ENCODE peak calls at places on chromosomes 7 and 10, in four cellular contexts. J is fibroblast of villous mesenchyme, V is esophagus muscularis mucosa, M is epithelial cell of esophagus. Z is an unnamed sample.
A peak's percentile ranks its signal among the peaks of the same experiment; 100 is the strongest.

GRCh38 chr10:13822475-13822874 is 235.7 kb downstream of the PRPF18 start:
- DNase-seq in J (no peak), M (no peak), V (no peak), Z (no peak)

GRCh38 chr7:98679741-98680140 is 62.7 kb downstream of the NPTX2 start:
- DNase-seq in M (no peak), V (no peak), J (no peak), Z (no peak)

GRCh38 chr10:118953598-118953997 is 75.9 kb upstream of the NANOS1 start:
- DNase-seq in J (no peak), M (no peak), V (peak; percentile 74), Z (no peak)

GRCh38 chr10:131132681-131133080 is 178.8 kb downstream of the TCERG1L start:
- DNase-seq in J (no peak), M (no peak), V (no peak), Z (no peak)

GRCh38 chr10:8331896-8332729 is 277.6 kb downstream of the GATA3 start:
- DNase-seq in M (peak; percentile 71), V (no peak), J (peak; percentile 48), Z (peak; percentile 14)

GRCh38 chr10:90319188-90319914 is 538.5 kb downstream of the HTR7 start:
- DNase-seq in M (peak; percentile 95), J (peak; percentile 81), V (no peak), Z (peak; percentile 95)

GRCh38 chr10:2987185-2987768 is 80.1 kb upstream of the PFKP start:
- DNase-seq in V (no peak), M (no peak), J (no peak), Z (no peak)

GRCh38 chr10:87095241-87095945 is 387 bp downstream of the SHLD2 start:
- DNase-seq in J (peak; percentile 92), V (peak; percentile 94), M (peak; percentile 79), Z (peak; percentile 85)

GRCh38 chr7:46244752-46245151 is 323.7 kb upstream of the IGFBP3 start:
- DNase-seq in J (peak; percentile 51), M (peak; percentile 70), V (no peak), Z (peak; percentile 66)

GRCh38 chr7:55249332-55249731 is 115.8 kb upstream of the LANCL2 start:
- DNase-seq in M (no peak), V (peak; percentile 83), J (peak; percentile 61), Z (peak; percentile 55)

GRCh38 chr10:62093863-62094291 is 174.8 kb downstream of the RTKN2 start:
- DNase-seq in V (no peak), M (no peak), J (peak; percentile 86), Z (peak; percentile 59)

GRCh38 chr10:60798870-60799269 is 20.6 kb downstream of the CDK1 start:
- DNase-seq in M (no peak), J (no peak), V (no peak), Z (no peak)

GRCh38 chr10:77320852-77321496 is 316.6 kb downstream of the KCNMA1 start:
- DNase-seq in M (peak; percentile 46), V (no peak), J (peak; percentile 90), Z (peak; percentile 90)

GRCh38 chr10:11899067-11899876 is 76.1 kb downstream of the PROSER2 start:
- DNase-seq in M (no peak), V (no peak), J (no peak), Z (no peak)

GRCh38 chr7:43693687-43694398 is 35.5 kb downstream of the COA1 start:
- DNase-seq in M (peak; percentile 59), V (no peak), J (no peak), Z (peak; percentile 90)

GRCh38 chr10:55144001-55144400 is 343.0 kb upstream of the PCDH15 start:
- DNase-seq in M (peak; percentile 67), V (no peak), J (no peak), Z (peak; percentile 1)

GRCh38 chr7:30925913-30926312 is 14.3 kb downstream of the AQP1 start:
- DNase-seq in M (no peak), V (no peak), J (no peak), Z (no peak)

GRCh38 chr7:8442814-8443304 is 9.4 kb downstream of the NXPH1 start:
- DNase-seq in M (peak; percentile 50), V (no peak), J (peak; percentile 6), Z (peak; percentile 18)

GRCh38 chr7:362416-363096 is 72.6 kb downstream of the FOXL3 start:
- DNase-seq in J (peak; percentile 15), M (peak; percentile 14), V (no peak), Z (peak; percentile 7)

GRCh38 chr10:33860994-33861393 is 526.5 kb upstream of the NRP1 start:
- DNase-seq in V (peak; percentile 4), J (peak; percentile 60), M (no peak), Z (no peak)

GRCh38 chr7:66016131-66016461 is 34.1 kb upstream of the GUSB start:
- DNase-seq in V (no peak), M (peak; percentile 54), J (peak; percentile 35), Z (peak; percentile 58)

GRCh38 chr7:1720325-1720724 is 50.2 kb downstream of the ELFN1 start:
- DNase-seq in M (peak; percentile 12), V (no peak), J (no peak), Z (no peak)

GRCh38 chr10:130221456-130222375 is 85.5 kb downstream of the GLRX3 start:
- DNase-seq in V (no peak), J (no peak), M (no peak), Z (no peak)

GRCh38 chr7:2830609-2831376 is 13.3 kb downstream of the GNA12 start:
- DNase-seq in J (peak; percentile 88), V (no peak), M (no peak), Z (no peak)

GRCh38 chr10:60313589-60313952 is 76.1 kb downstream of the ANK3 start:
- DNase-seq in J (no peak), V (no peak), M (no peak), Z (no peak)

GRCh38 chr10:17214991-17215781 is 12.9 kb upstream of the VIM start:
- DNase-seq in J (peak; percentile 77), M (peak; percentile 81), V (no peak), Z (peak; percentile 99)

GRCh38 chr10:34808789-34809745 is 6.0 kb downstream of the PARD3 start:
- DNase-seq in V (no peak), M (peak; percentile 43), J (peak; percentile 36), Z (no peak)

GRCh38 chr10:4312046-4312835 is 513.8 kb upstream of the AKR1E2 start:
- DNase-seq in M (peak; percentile 15), V (no peak), J (no peak), Z (no peak)

GRCh38 chr10:91681361-91682276 is 48.7 kb upstream of the PPP1R3C start:
- DNase-seq in M (peak; percentile 50), J (no peak), V (peak; percentile 74), Z (peak; percentile 16)

GRCh38 chr7:136956671-136957070 is 88.2 kb downstream of the CHRM2 start:
- DNase-seq in M (no peak), J (peak; percentile 38), V (no peak), Z (peak; percentile 33)

GRCh38 chr10:53997953-53998352 is 803.1 kb downstream of the PCDH15 start:
- DNase-seq in M (peak; percentile 26), J (no peak), V (no peak), Z (no peak)

GRCh38 chr10:22837771-22838170 is 90.1 kb upstream of the ARMC3 start:
- DNase-seq in M (no peak), J (no peak), V (no peak), Z (no peak)

GRCh38 chr7:108404509-108405435 is 51.5 kb downstream of the NRCAM start:
- DNase-seq in M (peak; percentile 16), J (no peak), V (peak; percentile 89), Z (no peak)

GRCh38 chr7:127751723-127752448 is 99.9 kb downstream of the SND1 start:
- DNase-seq in M (no peak), V (no peak), J (peak; percentile 23), Z (peak; percentile 88)

GRCh38 chr10:7787150-7787856 is 490 bp downstream of the KIN start:
- DNase-seq in M (peak; percentile 56), V (no peak), J (peak; percentile 15), Z (peak; percentile 31)

GRCh38 chr10:129968937-129969527 is 5.0 kb upstream of the EBF3 start:
- DNase-seq in J (peak; percentile 10), M (peak; percentile 36), V (no peak), Z (peak; percentile 52)

GRCh38 chr7:86966920-86967319 is 92.5 kb downstream of the ELAPOR2 start:
- DNase-seq in M (peak; percentile 1), V (no peak), J (no peak), Z (no peak)

GRCh38 chr7:86970547-86970946 is 88.9 kb downstream of the ELAPOR2 start:
- DNase-seq in J (no peak), V (no peak), M (no peak), Z (no peak)

GRCh38 chr7:86969865-86970264 is 89.6 kb downstream of the ELAPOR2 start:
- DNase-seq in M (no peak), J (no peak), V (no peak), Z (no peak)

GRCh38 chr7:86970986-86971385 is 88.5 kb downstream of the ELAPOR2 start:
- DNase-seq in V (no peak), J (no peak), M (no peak), Z (no peak)

DNA sequence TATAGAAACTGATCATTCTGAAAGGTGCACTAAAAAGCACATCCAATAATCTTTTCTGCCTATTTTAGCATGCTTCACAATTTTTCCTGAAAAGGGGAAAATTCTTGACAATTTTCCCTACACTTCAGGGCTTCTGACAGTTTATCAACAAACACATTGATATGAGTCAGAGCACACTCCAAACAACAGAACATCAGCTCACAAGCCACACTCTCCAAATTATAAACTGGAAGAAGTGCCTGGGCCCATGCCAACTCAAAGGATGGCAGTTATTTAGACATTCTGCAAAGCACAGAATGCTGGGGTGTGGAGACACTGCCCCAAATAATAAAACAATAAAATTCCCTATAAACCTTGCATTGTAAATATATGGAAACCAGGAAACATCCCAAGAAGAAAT is 90.8 kb downstream of the ELAPOR2 start:
- DNase-seq in M (no peak), J (no peak), V (no peak), Z (peak; percentile 7)
- TF ChIP-seq CTCF in M (no peak), J (no peak), V (no peak), Z (no peak)

DNA sequence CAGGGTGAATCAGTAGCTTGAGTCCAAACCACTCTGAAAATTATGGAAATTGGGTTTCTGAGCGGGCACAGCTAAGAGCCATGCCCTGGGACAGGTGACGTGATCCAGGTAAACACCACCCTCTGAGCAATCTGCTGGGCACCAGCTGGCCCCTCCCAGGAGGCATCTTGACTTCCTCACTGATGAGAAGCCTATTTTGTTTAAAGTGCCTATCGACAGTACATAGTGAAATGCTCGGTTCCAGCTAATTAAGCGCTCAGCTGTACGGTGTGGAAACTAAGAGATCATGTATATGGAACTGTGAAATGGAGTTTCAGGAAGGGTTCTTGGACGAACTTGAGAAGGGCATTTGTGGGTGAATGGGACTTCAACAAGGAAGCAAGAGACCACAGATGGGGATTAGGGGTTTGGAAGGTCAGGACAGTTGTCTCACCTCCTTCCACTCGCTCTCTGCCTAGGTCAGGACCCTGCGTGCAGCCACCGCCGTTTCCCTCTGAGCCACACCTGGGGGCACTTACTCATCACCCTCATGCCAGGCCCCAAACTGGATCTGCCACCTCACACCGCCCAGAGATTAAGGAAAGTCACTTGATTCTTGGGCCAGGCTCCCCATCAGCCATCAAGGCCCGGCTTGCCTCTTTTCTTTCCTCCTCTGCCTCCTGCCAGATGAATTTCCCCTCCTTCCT is 3.2 kb downstream of the ITPRIP start:
- DNase-seq in V (no peak), M (peak; percentile 65), J (no peak), Z (peak; percentile 20)
- H3K4me3 ChIP-seq in V (peak overlapping the region; percentile 93), M (peak overlapping the region; percentile 93), J (no peak overlapping the region), Z (no peak overlapping the region)

GRCh38 chr7:100520138-100520537 is 18.9 kb upstream of the AGFG2 start:
- DNase-seq in J (no peak), M (no peak), V (no peak), Z (no peak)
- TF ChIP-seq CTCF in J (no peak), M (no peak), V (no peak), Z (no peak)

DNA sequence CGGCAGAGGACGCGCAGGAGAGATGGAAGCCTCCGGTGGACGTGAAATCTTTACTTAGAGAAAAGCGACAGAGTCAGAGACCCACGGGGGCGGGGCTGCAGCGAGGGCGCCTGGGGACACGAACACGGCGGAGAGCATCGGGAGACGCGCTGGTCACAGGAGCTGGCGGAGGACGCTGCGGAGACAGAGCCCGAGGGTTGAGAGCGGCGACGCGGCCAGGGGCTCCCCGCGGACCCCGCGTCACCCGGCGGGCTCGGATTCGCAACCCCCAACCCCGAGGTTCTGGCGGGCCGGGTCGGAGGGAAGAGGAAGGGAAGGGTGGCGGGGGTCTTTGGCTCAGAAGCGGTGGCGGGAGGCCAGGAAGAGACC is 11.3 kb downstream of the CALY start:
- DNase-seq in M (no peak), J (peak; percentile 21), V (no peak), Z (no peak)
- H3K4me3 ChIP-seq in M (peak overlapping the region; percentile 24), J (peak overlapping the region; percentile 59), V (peak overlapping the region; percentile 55), Z (no peak overlapping the region)